ENCODE peak calls at places on chromosomes 12 and 14, in six cellular contexts. R is NCI-H1105, S is HCT116, X is Right ventricle myocardium inferior, M is fibroblast of pulmonary artery, H is amygdala. A is an unnamed sample.

GRCh38 chr12:13463189-13463588 is 266.7 kb downstream of the EMP1 start:
- DNase-seq in R (no peak), S (no peak), X (no peak), M (no peak), H (no peak), A (no peak)

GRCh38 chr14:23631702-23632460 is 4.3 kb upstream of the DHRS2 start:
- DNase-seq in R (peak), S (peak), X (no peak), M (peak), H (no peak), A (peak)

GRCh38 chr12:25054783-25055144 is 105.9 kb upstream of the BCAT1 start:
- DNase-seq in R (no peak), S (no peak), X (no peak), M (no peak), H (no peak), A (no peak)

GRCh38 chr14:70789361-70789760 is 20.0 kb downstream of the MAP3K9 start:
- DNase-seq in R (no peak), S (no peak), X (no peak), M (peak), H (no peak), A (no peak)

GRCh38 chr14:76976623-76977005 is 51.9 kb downstream of the IRF2BPL start:
- DNase-seq in R (no peak), S (no peak), X (no peak), M (no peak), H (no peak), A (no peak)

GRCh38 chr12:124510301-124510970 is 57.0 kb downstream of the NCOR2 start:
- DNase-seq in R (no peak), S (no peak), X (no peak), M (no peak), H (no peak), A (peak)

GRCh38 chr12:123071401-123072304 is 79.2 kb downstream of the PITPNM2 start:
- DNase-seq in R (no peak), S (no peak), X (peak), M (no peak), H (no peak), A (no peak)

GRCh38 chr14:65824285-65824977 is 411.9 kb downstream of the FUT8 start:
- DNase-seq in R (peak), S (peak), X (no peak), M (peak), H (no peak), A (peak)

GRCh38 chr12:109753959-109754358 is 40.3 kb downstream of the FAM222A start:
- DNase-seq in R (no peak), S (no peak), X (no peak), M (no peak), H (no peak), A (no peak)

GRCh38 chr14:50116986-50117385 is 614 bp upstream of the VCPKMT start:
- DNase-seq in R (no peak), S (no peak), X (no peak), M (no peak), H (no peak), A (no peak)

GRCh38 chr12:2101359-2101758 is 48.6 kb downstream of the CACNA1C start:
- DNase-seq in R (no peak), S (no peak), X (no peak), M (no peak), H (no peak), A (no peak)

GRCh38 chr14:61420326-61420725 is 98.9 kb downstream of the PRKCH start:
- DNase-seq in R (no peak), S (peak), X (no peak), M (no peak), H (no peak), A (no peak)

GRCh38 chr12:109721276-109721675 is 7.7 kb downstream of the FAM222A start:
- DNase-seq in R (no peak), S (no peak), X (no peak), M (no peak), H (no peak), A (no peak)

GRCh38 chr12:117126335-117126734 is 27.1 kb upstream of the TESC start:
- DNase-seq in R (no peak), S (no peak), X (no peak), M (no peak), H (no peak), A (no peak)

GRCh38 chr12:114913871-114914801 is 230.2 kb upstream of the TBX3 start:
- DNase-seq in R (no peak), S (peak), X (no peak), M (no peak), H (no peak), A (no peak)

GRCh38 chr12:106894774-106895173 is 60.9 kb upstream of the TMEM263 start:
- DNase-seq in R (no peak), S (no peak), X (no peak), M (no peak), H (no peak), A (no peak)

GRCh38 chr12:123944696-123945095 is 27.9 kb downstream of the CCDC92 start:
- DNase-seq in R (no peak), S (no peak), X (no peak), M (no peak), H (no peak), A (no peak)

GRCh38 chr14:53306267-53306721 is 153.2 kb upstream of the DDHD1 start:
- DNase-seq in R (peak), S (peak), X (peak), M (peak), H (peak), A (peak)

GRCh38 chr12:34126239-34126641 is 103.9 kb downstream of the ALG10 start:
- DNase-seq in R (no peak), S (no peak), X (no peak), M (no peak), H (no peak), A (peak)

GRCh38 chr12:2267624-2268477 is 215.1 kb downstream of the CACNA1C start:
- DNase-seq in R (no peak), S (no peak), X (no peak), M (no peak), H (no peak), A (no peak)

GRCh38 chr14:74634964-74635363 is 22.9 kb upstream of the LTBP2 start:
- DNase-seq in R (no peak), S (no peak), X (no peak), M (no peak), H (no peak), A (no peak)

GRCh38 chr14:70655110-70655826 is 13.6 kb downstream of the TTC9 start:
- DNase-seq in R (no peak), S (no peak), X (no peak), M (peak), H (no peak), A (no peak)

GRCh38 chr12:65696227-65696626 is 128.1 kb upstream of the HMGA2 start:
- DNase-seq in R (no peak), S (no peak), X (no peak), M (no peak), H (no peak), A (no peak)

GRCh38 chr14:25537846-25538455 is 488.0 kb upstream of the STXBP6 start:
- DNase-seq in R (peak), S (no peak), X (no peak), M (no peak), H (no peak), A (peak)

GRCh38 chr12:75666980-75667359 is 155.6 kb upstream of the KRR1 start:
- DNase-seq in R (no peak), S (peak), X (no peak), M (peak), H (no peak), A (peak)

A was measured in HepG2.